ENCODE peak calls at places on chromosomes 3 and 15, in ten cellular contexts. T is SK-N-SH, E is BE2C, S is esophagus squamous epithelium, H is GM12865, I is colonic mucosa, D is cardiac fibroblast, Z is AG10803, J is epithelial cell of proximal tubule, Q is GM23338. F is an unnamed sample.

GRCh38 chr3:102059145-102059943 is 210.0 kb downstream of the NFKBIZ start:
- DNase-seq in T (no peak), E (no peak), S (no peak), H (peak; percentile 85), I (no peak), D (no peak), Z (no peak), J (no peak), Q (no peak), F (no peak)

GRCh38 chr15:82129144-82129692 is 83.4 kb upstream of the MEX3B start:
- DNase-seq in T (peak; percentile 47), E (no peak), S (no peak), H (no peak), I (no peak), D (no peak), Z (no peak), J (no peak), Q (no peak), F (no peak)

GRCh38 chr3:71461098-71461497 is 122.4 kb downstream of the FOXP1 start:
- DNase-seq in T (no peak), E (no peak), S (no peak), H (no peak), I (no peak), D (no peak), Z (no peak), J (no peak), Q (no peak), F (no peak)

GRCh38 chr3:134312873-134313838 is 61.1 kb downstream of the AMOTL2 start:
- DNase-seq in T (no peak), E (no peak), S (no peak), H (no peak), I (peak; percentile 59), D (peak; percentile 80), Z (peak; percentile 86), J (no peak), Q (peak; percentile 94), F (peak; percentile 87)

GRCh38 chr15:87618203-87618725 is 638.3 kb downstream of the NTRK3 start:
- DNase-seq in T (no peak), E (no peak), S (no peak), H (no peak), I (no peak), D (peak; percentile 41), Z (peak; percentile 30), J (no peak), Q (no peak), F (peak; percentile 41)

GRCh38 chr3:173221010-173221409 is 80.0 kb upstream of the SPATA16 start:
- DNase-seq in T (no peak), E (no peak), S (no peak), H (no peak), I (no peak), D (peak; percentile 6), Z (peak; percentile 1), J (no peak), Q (peak; percentile 65), F (no peak)

GRCh38 chr3:122679467-122680291 is 960 bp upstream of the PARP14 start:
- DNase-seq in T (no peak), E (no peak), S (no peak), H (peak; percentile 43), I (peak; percentile 53), D (peak; percentile 28), Z (peak; percentile 9), J (no peak), Q (peak; percentile 32), F (peak; percentile 28)

GRCh38 chr3:138407236-138407907 is 27.0 kb upstream of the ESYT3 start:
- DNase-seq in T (no peak), E (no peak), S (no peak), H (no peak), I (no peak), D (no peak), Z (no peak), J (no peak), Q (no peak), F (no peak)

GRCh38 chr3:34015204-34016142 is 217.0 kb downstream of the PDCD6IP start:
- DNase-seq in T (no peak), E (no peak), S (no peak), H (peak; percentile 34), I (no peak), D (peak; percentile 44), Z (peak; percentile 32), J (no peak), Q (peak; percentile 79), F (peak; percentile 35)
- TF ChIP-seq CTCF in T (peak; percentile 37), E (peak; percentile 22), S (no peak), H (no peak), I (no peak), D (peak; percentile 41), Z (no peak), J (peak; percentile 51), Q (peak; percentile 77), F (peak; percentile 41)

GRCh38 chr15:72379856-72380255 is 4.0 kb upstream of the HEXA start:
- DNase-seq in T (no peak), E (no peak), S (no peak), H (no peak), I (no peak), D (no peak), Z (no peak), J (no peak), Q (no peak), F (no peak)

GRCh38 chr15:72375501-72375845 is 341 bp downstream of the HEXA start:
- DNase-seq in T (no peak), E (no peak), S (peak; percentile 45), H (no peak), I (peak; percentile 69), D (no peak), Z (no peak), J (no peak), Q (peak; percentile 60), F (no peak)

GRCh38 chr15:72380743-72381142 is 4.9 kb upstream of the HEXA start:
- DNase-seq in T (no peak), E (no peak), S (no peak), H (no peak), I (no peak), D (no peak), Z (no peak), J (no peak), Q (no peak), F (no peak)

DNA sequence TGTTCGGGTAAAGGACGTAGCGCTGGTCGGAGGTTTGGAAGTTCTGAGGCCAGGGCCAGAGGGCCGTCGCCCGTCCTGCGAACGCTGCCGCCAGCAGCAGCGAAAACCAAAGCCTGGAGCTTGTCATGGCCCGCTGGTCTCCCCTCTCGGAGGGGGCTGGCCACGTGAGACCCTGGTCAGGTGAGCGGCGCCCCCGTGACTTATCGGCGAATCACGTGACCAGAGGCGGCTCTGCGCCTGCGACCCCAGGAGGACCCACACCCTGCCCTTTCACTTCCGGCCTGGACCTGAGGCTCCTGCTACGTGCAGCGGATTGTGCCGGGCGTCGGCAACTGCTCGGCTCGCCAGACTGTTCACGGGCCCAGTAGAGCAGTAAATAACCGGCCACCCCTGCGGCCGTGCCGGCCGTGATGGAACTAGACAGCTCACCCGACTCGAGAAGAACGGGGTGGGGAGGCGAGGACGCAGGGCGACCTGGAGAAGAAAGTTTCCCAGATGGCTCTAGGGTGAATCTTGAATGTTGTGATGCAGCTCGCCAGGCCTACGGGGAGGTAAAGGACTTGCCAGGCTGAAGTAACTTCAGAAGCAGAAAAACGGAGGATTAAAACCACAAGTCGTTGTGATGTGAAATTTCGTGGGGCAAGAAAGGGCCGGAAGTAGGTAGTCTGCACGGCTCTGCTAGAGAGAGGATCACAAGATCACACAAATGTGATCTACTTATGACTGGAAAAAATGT is at the start of gene HEXA:
- DNase-seq in T (peak; percentile 99), E (peak; percentile 99), S (peak; percentile 81), H (peak; percentile 99), I (peak; percentile 96), D (peak; percentile 92), Z (peak; percentile 93), J (no peak), Q (peak; percentile 99), F (peak; percentile 95)
- H3K4me3 ChIP-seq in T (peak within 1 kb of the TSS; percentile 81), E (peak within 1 kb of the TSS; percentile 100), S (peak within 1 kb of the TSS; percentile 90), H (peak within 1 kb of the TSS; percentile 97), I (peak within 1 kb of the TSS; percentile 63), D (peak within 1 kb of the TSS; percentile 81), Z (peak within 1 kb of the TSS; percentile 95), J (peak within 1 kb of the TSS; percentile 82), Q (peak within 1 kb of the TSS; percentile 96), F (peak within 1 kb of the TSS; percentile 95)

GRCh38 chr3:123722021-123722420 is 137.2 kb upstream of the HACD2 start:
- DNase-seq in T (no peak), E (no peak), S (no peak), H (no peak), I (no peak), D (no peak), Z (no peak), J (no peak), Q (no peak), F (no peak)

GRCh38 chr3:123725652-123726400 is 141.0 kb upstream of the HACD2 start:
- DNase-seq in T (no peak), E (no peak), S (no peak), H (no peak), I (no peak), D (no peak), Z (no peak), J (no peak), Q (peak; percentile 51), F (no peak)

GRCh38 chr3:123724306-123724705 is 139.5 kb upstream of the HACD2 start:
- DNase-seq in T (no peak), E (no peak), S (no peak), H (no peak), I (no peak), D (peak; percentile 45), Z (peak; percentile 49), J (no peak), Q (peak; percentile 78), F (peak; percentile 33)

GRCh38 chr3:123720638-123721037 is 135.8 kb upstream of the HACD2 start:
- DNase-seq in T (no peak), E (no peak), S (no peak), H (no peak), I (no peak), D (no peak), Z (no peak), J (no peak), Q (no peak), F (no peak)

DNA sequence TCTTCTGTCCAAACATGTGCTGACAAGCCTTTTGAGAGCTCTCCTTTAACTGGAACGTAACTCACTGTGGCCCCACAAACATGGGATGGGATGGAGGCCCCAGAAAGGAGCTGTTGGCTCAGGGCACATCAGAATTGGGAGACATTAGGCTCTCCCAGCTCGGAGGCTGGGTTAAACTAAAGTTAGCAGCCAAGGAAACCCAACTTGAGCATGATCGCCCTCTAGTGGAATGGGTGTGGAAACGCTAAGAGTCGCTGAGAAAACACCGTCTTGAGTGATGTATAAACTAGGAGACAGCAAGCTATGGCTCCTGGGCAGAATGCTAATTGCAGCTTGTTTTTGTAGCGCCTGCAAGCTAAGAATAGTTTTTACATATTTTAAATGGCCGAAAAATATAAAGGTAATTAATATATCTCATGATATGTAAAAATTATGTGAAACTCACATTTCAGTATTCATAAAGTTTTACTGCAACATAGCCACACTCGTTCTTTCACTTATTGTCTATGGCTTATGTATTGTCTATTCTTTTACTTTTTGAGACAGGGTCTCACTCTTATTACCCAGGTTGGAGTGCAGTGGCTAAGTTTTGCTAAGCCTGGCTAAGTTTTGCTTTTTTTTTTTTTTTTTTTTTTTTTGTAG is 138.8 kb upstream of the HACD2 start:
- DNase-seq in T (peak; percentile 67), E (peak; percentile 64), S (no peak), H (peak; percentile 73), I (peak; percentile 70), D (peak; percentile 91), Z (peak; percentile 79), J (no peak), Q (peak; percentile 93), F (peak; percentile 90)
- TF ChIP-seq CTCF in T (peak; percentile 87), E (peak; percentile 95), S (no peak), H (peak; percentile 89), I (peak; percentile 74), D (peak; percentile 90), Z (peak; percentile 90), J (peak; percentile 88), Q (peak; percentile 78), F (peak; percentile 94)

GRCh38 chr3:62371032-62371734 is 2.2 kb downstream of the FEZF2 start:
- DNase-seq in T (peak; percentile 41), E (peak; percentile 8), S (no peak), H (no peak), I (no peak), D (no peak), Z (no peak), J (no peak), Q (peak; percentile 69), F (no peak)

GRCh38 chr3:62373215-62373614 is at the start of gene FEZF2:
- DNase-seq in T (peak; percentile 39), E (peak; percentile 11), S (no peak), H (no peak), I (no peak), D (no peak), Z (no peak), J (no peak), Q (peak; percentile 84), F (no peak)

GRCh38 chr3:62372621-62373041 is 719 bp downstream of the FEZF2 start:
- DNase-seq in T (peak; percentile 44), E (peak; percentile 12), S (no peak), H (no peak), I (no peak), D (no peak), Z (no peak), J (no peak), Q (no peak), F (no peak)

GRCh38 chr3:62370112-62371031 is 3.0 kb downstream of the FEZF2 start:
- DNase-seq in T (peak; percentile 47), E (peak; percentile 28), S (no peak), H (no peak), I (no peak), D (no peak), Z (no peak), J (no peak), Q (peak; percentile 77), F (no peak)

DNA sequence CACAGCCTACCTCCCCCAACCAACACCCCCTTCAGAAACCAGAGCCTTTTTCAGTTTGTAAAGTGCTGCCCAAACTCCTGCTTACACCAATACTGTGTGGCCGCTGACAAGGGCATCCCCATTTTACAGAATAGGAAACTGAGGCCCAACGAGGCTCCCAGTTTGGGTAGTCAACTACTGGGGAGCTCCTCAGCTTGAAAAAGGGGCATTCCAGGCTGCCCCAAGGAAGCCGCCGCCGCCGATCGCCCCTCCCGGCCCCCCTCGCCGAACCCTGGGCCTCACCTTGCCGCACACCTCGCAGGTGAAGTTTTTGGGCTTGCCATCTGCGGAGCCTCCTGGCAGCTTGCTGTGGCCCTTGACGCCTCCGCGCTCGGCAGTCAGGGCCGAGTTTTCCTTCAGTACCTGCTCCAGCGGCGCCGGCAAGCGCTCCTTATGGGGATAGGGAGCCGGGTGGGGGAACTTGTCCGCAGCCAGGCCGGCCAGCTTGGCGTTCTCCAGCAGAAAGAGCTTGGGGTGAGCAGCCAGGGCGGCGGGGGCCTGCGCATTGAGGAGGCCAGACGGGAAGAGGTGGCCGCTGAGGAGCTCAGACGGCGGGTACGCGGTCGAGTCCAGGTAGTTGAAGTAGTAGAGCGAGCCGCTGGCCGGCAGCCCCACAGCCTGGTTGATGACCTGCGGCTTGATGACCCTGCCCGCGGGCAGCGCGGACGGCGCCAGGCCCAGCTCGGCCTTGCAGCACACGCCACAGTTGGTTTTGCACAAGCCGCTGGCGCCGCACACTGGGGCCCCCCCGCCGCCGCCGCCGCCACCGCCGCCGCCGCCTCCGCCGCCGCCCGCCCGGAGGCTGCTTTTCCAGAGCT is 1.4 kb downstream of the FEZF2 start:
- DNase-seq in T (peak; percentile 54), E (peak; percentile 21), S (no peak), H (no peak), I (no peak), D (no peak), Z (no peak), J (no peak), Q (peak; percentile 63), F (no peak)
- H3K4me3 ChIP-seq in T (no peak overlapping the region), E (no peak overlapping the region), S (peak overlapping the region; percentile 32), H (no peak overlapping the region), I (no peak overlapping the region), D (no peak overlapping the region), Z (no peak overlapping the region), J (no peak overlapping the region), Q (peak overlapping the region; percentile 63), F (no peak overlapping the region)